ENCODE peak calls at places on chromosomes 13 and 19, in nine cellular contexts. One of them, this sample, is unnamed.

GRCh38 chr19:40954573-40954972 is 36.5 kb upstream of the CYP2B6 start:
- DNase-seq in stimulated activated naive CD4-positive, alpha-beta T cell: no peak
- DNase-seq in SW 1271: no peak
- DNase-seq in K562: no peak
- DNase-seq in NCI-H2081: no peak
- DNase-seq in LoVo: no peak
- DNase-seq in adipocyte: no peak
- DNase-seq in astrocyte of the cerebellum: no peak
- DNase-seq in left cardiac atrium: no peak
- DNase-seq in this sample: no peak

GRCh38 chr13:21478881-21479808 is 20.0 kb upstream of the ZDHHC20 start:
- DNase-seq in stimulated activated naive CD4-positive, alpha-beta T cell: no peak
- DNase-seq in SW 1271: no peak
- DNase-seq in K562: peak
- DNase-seq in NCI-H2081: peak
- DNase-seq in LoVo: peak
- DNase-seq in adipocyte: peak
- DNase-seq in astrocyte of the cerebellum: peak
- DNase-seq in left cardiac atrium: no peak
- DNase-seq in this sample: peak

GRCh38 chr19:50050406-50051223 is 24.8 kb downstream of the ZNF473 start:
- DNase-seq in stimulated activated naive CD4-positive, alpha-beta T cell: peak
- DNase-seq in SW 1271: no peak
- DNase-seq in K562: peak
- DNase-seq in NCI-H2081: peak
- DNase-seq in LoVo: peak
- DNase-seq in adipocyte: peak
- DNase-seq in astrocyte of the cerebellum: no peak
- DNase-seq in left cardiac atrium: peak
- DNase-seq in this sample: peak

GRCh38 chr19:21321134-21321533 is 8.1 kb downstream of the ZNF708 start:
- DNase-seq in stimulated activated naive CD4-positive, alpha-beta T cell: no peak
- DNase-seq in SW 1271: no peak
- DNase-seq in K562: no peak
- DNase-seq in NCI-H2081: no peak
- DNase-seq in LoVo: no peak
- DNase-seq in adipocyte: no peak
- DNase-seq in astrocyte of the cerebellum: no peak
- DNase-seq in left cardiac atrium: no peak
- DNase-seq in this sample: no peak

GRCh38 chr13:113559061-113559460 is 25.5 kb upstream of the TFDP1 start:
- DNase-seq in stimulated activated naive CD4-positive, alpha-beta T cell: no peak
- DNase-seq in SW 1271: no peak
- DNase-seq in K562: no peak
- DNase-seq in NCI-H2081: no peak
- DNase-seq in LoVo: no peak
- DNase-seq in adipocyte: no peak
- DNase-seq in astrocyte of the cerebellum: no peak
- DNase-seq in left cardiac atrium: no peak
- DNase-seq in this sample: no peak

GRCh38 chr13:40578055-40578454 is 88.4 kb downstream of the FOXO1 start:
- DNase-seq in stimulated activated naive CD4-positive, alpha-beta T cell: no peak
- DNase-seq in SW 1271: no peak
- DNase-seq in K562: no peak
- DNase-seq in NCI-H2081: no peak
- DNase-seq in LoVo: no peak
- DNase-seq in adipocyte: no peak
- DNase-seq in astrocyte of the cerebellum: no peak
- DNase-seq in left cardiac atrium: no peak
- DNase-seq in this sample: no peak

GRCh38 chr19:588093-588742 is 1.5 kb upstream of the HCN2 start:
- DNase-seq in stimulated activated naive CD4-positive, alpha-beta T cell: peak
- DNase-seq in SW 1271: no peak
- DNase-seq in K562: peak
- DNase-seq in NCI-H2081: peak
- DNase-seq in LoVo: peak
- DNase-seq in adipocyte: peak
- DNase-seq in astrocyte of the cerebellum: peak
- DNase-seq in left cardiac atrium: peak
- DNase-seq in this sample: no peak

GRCh38 chr19:48715276-48715675 is 4.2 kb downstream of the MAMSTR start:
- DNase-seq in stimulated activated naive CD4-positive, alpha-beta T cell: no peak
- DNase-seq in SW 1271: no peak
- DNase-seq in K562: no peak
- DNase-seq in NCI-H2081: no peak
- DNase-seq in LoVo: no peak
- DNase-seq in adipocyte: no peak
- DNase-seq in astrocyte of the cerebellum: no peak
- DNase-seq in left cardiac atrium: peak
- DNase-seq in this sample: no peak

GRCh38 chr19:48216933-48217332 is 38.8 kb downstream of the CARD8 start:
- DNase-seq in stimulated activated naive CD4-positive, alpha-beta T cell: no peak
- DNase-seq in SW 1271: no peak
- DNase-seq in K562: no peak
- DNase-seq in NCI-H2081: no peak
- DNase-seq in LoVo: no peak
- DNase-seq in adipocyte: no peak
- DNase-seq in astrocyte of the cerebellum: no peak
- DNase-seq in left cardiac atrium: no peak
- DNase-seq in this sample: no peak

GRCh38 chr13:49935171-49936084 is 712 bp downstream of the SPRYD7 start:
- DNase-seq in stimulated activated naive CD4-positive, alpha-beta T cell: no peak
- DNase-seq in SW 1271: peak
- DNase-seq in K562: peak
- DNase-seq in NCI-H2081: no peak
- DNase-seq in LoVo: peak
- DNase-seq in adipocyte: peak
- DNase-seq in astrocyte of the cerebellum: no peak
- DNase-seq in left cardiac atrium: peak
- DNase-seq in this sample: no peak

GRCh38 chr19:49574206-49574755 is 6.1 kb downstream of the NOSIP start:
- DNase-seq in stimulated activated naive CD4-positive, alpha-beta T cell: no peak
- DNase-seq in SW 1271: no peak
- DNase-seq in K562: no peak
- DNase-seq in NCI-H2081: no peak
- DNase-seq in LoVo: no peak
- DNase-seq in adipocyte: no peak
- DNase-seq in astrocyte of the cerebellum: no peak
- DNase-seq in left cardiac atrium: no peak
- DNase-seq in this sample: no peak

This sample was measured in AG04450.